ENCODE peak calls at places on chromosomes 13 and 19, in four cellular contexts. G is activated CD4-positive, alpha-beta T cell treated with anti-CD3 and anti-CD28 coated beads, Interleukin-2, amount 50 U/mL, for 48 hours; L is lower leg skin; F is naive thymus-derived CD4-positive, alpha-beta T cell. A is an unnamed sample.

GRCh38 chr19:38543807-38544568 is 73.8 kb downstream of the MAP4K1 start:
- DNase-seq in G (peak), F (no peak), L (no peak), A (no peak)

GRCh38 chr13:29749401-29750177 is 100.8 kb downstream of the UBL3 start:
- DNase-seq in F (no peak), G (no peak), L (no peak), A (no peak)

GRCh38 chr19:4557186-4557970 is 2.1 kb downstream of the SEMA6B start:
- DNase-seq in L (no peak), G (peak), F (no peak), A (no peak)

GRCh38 chr19:6682607-6683128 is 12.7 kb upstream of the TNFSF14 start:
- DNase-seq in G (no peak), F (no peak), L (no peak), A (no peak)

GRCh38 chr13:21010621-21011020 is 50.8 kb downstream of the LATS2 start:
- DNase-seq in L (peak), G (no peak), F (no peak), A (peak)

GRCh38 chr13:81872581-81872980 is 1531.7 kb upstream of the SPRY2 start:
- DNase-seq in F (no peak), L (no peak), G (no peak), A (no peak)

GRCh38 chr19:48480151-48480475 is 10.9 kb downstream of the CYTH2 start:
- DNase-seq in L (peak), F (no peak), G (peak), A (peak)

GRCh38 chr19:3073931-3074595 is 11.8 kb upstream of the TLE5 start:
- DNase-seq in L (no peak), F (no peak), G (no peak), A (no peak)

GRCh38 chr13:102089177-102089576 is 312.7 kb downstream of the FGF14 start:
- DNase-seq in G (no peak), F (no peak), L (no peak), A (no peak)

GRCh38 chr19:49786432-49786831 is 19.6 kb downstream of the AP2A1 start:
- DNase-seq in L (no peak), G (no peak), F (no peak), A (no peak)

GRCh38 chr13:49108204-49108603 is 111.9 kb upstream of the MLNR start:
- DNase-seq in F (no peak), L (no peak), G (no peak), A (no peak)

GRCh38 chr13:102569488-102569887 is 27.3 kb upstream of the TPP2 start:
- DNase-seq in G (no peak), L (no peak), F (no peak), A (no peak)

GRCh38 chr19:39416626-39417120 is 4.2 kb downstream of the PLEKHG2 start:
- DNase-seq in F (no peak), L (no peak), G (no peak), A (no peak)

GRCh38 chr19:19606021-19606420 is 12.5 kb downstream of the PBX4 start:
- DNase-seq in L (no peak), G (no peak), F (peak), A (peak)

GRCh38 chr19:32652893-32653625 is 21.9 kb downstream of the ANKRD27 start:
- DNase-seq in F (no peak), L (no peak), G (no peak), A (no peak)

GRCh38 chr19:9861503-9861902 is 26.4 kb downstream of the PIN1 start:
- DNase-seq in G (no peak), L (no peak), F (no peak), A (no peak)

GRCh38 chr13:73248711-73249580 is 190.1 kb downstream of the KLF5 start:
- DNase-seq in G (no peak), L (no peak), F (no peak), A (no peak)

GRCh38 chr13:32134991-32135390 is 103.4 kb downstream of the FRY start:
- DNase-seq in L (no peak), F (no peak), G (no peak), A (no peak)

GRCh38 chr13:32261567-32261966 is 53.6 kb downstream of the ZAR1L start:
- DNase-seq in F (no peak), G (no peak), L (peak), A (no peak)

GRCh38 chr13:27621116-27621365 is 651 bp upstream of the POLR1D start:
- DNase-seq in L (no peak), F (no peak), G (no peak), A (no peak)

GRCh38 chr19:50258918-50259372 is 55.5 kb downstream of the MYH14 start:
- DNase-seq in G (peak), F (no peak), L (no peak), A (no peak)

GRCh38 chr19:45613926-45614725 is 12.1 kb upstream of the GPR4 start:
- DNase-seq in F (no peak), G (peak), L (no peak), A (peak)

GRCh38 chr13:44273991-44274810 is 99.4 kb upstream of the SERP2 start:
- DNase-seq in L (peak), F (peak), G (peak), A (peak)

GRCh38 chr13:71368301-71368700 is 498.7 kb downstream of the DACH1 start:
- DNase-seq in F (no peak), G (no peak), L (no peak), A (no peak)

GRCh38 chr19:18023596-18024212 is 15.7 kb downstream of the ARRDC2 start:
- DNase-seq in G (peak), F (peak), L (peak), A (peak)

GRCh38 chr13:48782429-48782840 is 128.7 kb downstream of the CYSLTR2 start:
- DNase-seq in F (no peak), G (no peak), L (no peak), A (no peak)

GRCh38 chr19:48135411-48135810 is 24.8 kb upstream of the PLA2G4C start:
- DNase-seq in L (no peak), F (no peak), G (peak), A (no peak)

GRCh38 chr19:17303167-17303939 is at the start of gene ABHD8:
- DNase-seq in L (peak), G (peak), F (peak), A (peak)

GRCh38 chr13:30577381-30577780 is 40.3 kb upstream of the USPL1 start:
- DNase-seq in L (no peak), F (no peak), G (peak), A (peak)

GRCh38 chr13:33204130-33204927 is 81.2 kb downstream of the STARD13 start:
- DNase-seq in F (no peak), G (no peak), L (peak), A (no peak)

GRCh38 chr19:17296278-17296677 is 6.9 kb downstream of the ABHD8 start:
- DNase-seq in G (peak), L (no peak), F (no peak), A (no peak)

GRCh38 chr19:42529248-42529764 is 1.0 kb upstream of the CEACAM1 start:
- DNase-seq in G (peak), F (peak), L (peak), A (peak)